ENCODE peak calls at places on chromosome 15, in six cellular contexts. F is naive thymus-derived CD8-positive, alpha-beta T cell; C is GM23338; R is right lobe of liver; E is esophagus mucosa; H is RWPE2. U is an unnamed sample.

GRCh38 chr15:51198701-51199253 is 104.1 kb upstream of the TNFAIP8L3 start:
- ATAC-seq in F (no peak), C (peak), R (no peak), E (no peak), H (no peak), U (peak)

GRCh38 chr15:69592954-69593353 is 140.3 kb downstream of the RPLP1 start:
- ATAC-seq in F (no peak), C (no peak), R (no peak), E (no peak), H (no peak), U (no peak)

GRCh38 chr15:101500865-101501551 is 11.5 kb upstream of the PCSK6 start:
- ATAC-seq in F (peak), C (no peak), R (peak), E (peak), H (no peak), U (no peak)

GRCh38 chr15:83653639-83654378 is at the start of gene ADAMTSL3:
- ATAC-seq in F (no peak), C (peak), R (peak), E (peak), H (peak), U (no peak)

GRCh38 chr15:100560323-100560722 is 31.6 kb upstream of the CERS3 start:
- ATAC-seq in F (no peak), C (no peak), R (peak), E (no peak), H (no peak), U (no peak)

GRCh38 chr15:87902772-87903388 is 353.7 kb downstream of the NTRK3 start:
- ATAC-seq in F (no peak), C (no peak), R (no peak), E (no peak), H (no peak), U (peak)

GRCh38 chr15:94059188-94059587 is 172.2 kb upstream of the MCTP2 start:
- ATAC-seq in F (no peak), C (no peak), R (no peak), E (no peak), H (no peak), U (no peak)

GRCh38 chr15:92817339-92817886 is 82.7 kb upstream of the CHD2 start:
- ATAC-seq in F (no peak), C (no peak), R (no peak), E (no peak), H (no peak), U (peak)

GRCh38 chr15:58694641-58695398 is 54.7 kb downstream of the ADAM10 start:
- ATAC-seq in F (no peak), C (peak), R (no peak), E (no peak), H (peak), U (no peak)

GRCh38 chr15:64151727-64152506 is at the start of gene SNX22:
- ATAC-seq in F (peak), C (peak), R (peak), E (peak), H (peak), U (peak)

GRCh38 chr15:44573386-44573785 is 36.4 kb downstream of the EIF3J start:
- ATAC-seq in F (no peak), C (no peak), R (no peak), E (no peak), H (no peak), U (no peak)

GRCh38 chr15:51368751-51369450 is 27.4 kb downstream of the GLDN start:
- ATAC-seq in F (no peak), C (no peak), R (no peak), E (no peak), H (peak), U (no peak)

GRCh38 chr15:84648539-84648938 is 5.5 kb downstream of the WDR73 start:
- ATAC-seq in F (no peak), C (no peak), R (peak), E (peak), H (no peak), U (no peak)

GRCh38 chr15:25469377-25469776 is 30.6 kb upstream of the UBE3A start:
- ATAC-seq in F (no peak), C (no peak), R (no peak), E (peak), H (peak), U (no peak)

GRCh38 chr15:98776607-98777281 is 128.4 kb downstream of the IGF1R start:
- ATAC-seq in F (peak), C (peak), R (no peak), E (no peak), H (no peak), U (peak)

GRCh38 chr15:71800835-71801745 is 9.3 kb upstream of the NR2E3 start:
- ATAC-seq in F (no peak), C (peak), R (peak), E (peak), H (peak), U (no peak)

GRCh38 chr15:51688863-51689262 is 7.6 kb downstream of the SCG3 start:
- ATAC-seq in F (no peak), C (peak), R (no peak), E (no peak), H (peak), U (no peak)

U was measured in stimulated activated memory B cell treated with anti-CD40 and anti-IgM and Interleukin-4, amounts not matched to agents 10 μg/mL and 1 μg/mL and 100 μg/mL, for 72 hours.